ENCODE peak calls at places on chromosomes 13 and 19, in five cellular contexts. F, H, R, U and W are unnamed samples.

GRCh38 chr13:93060144-93060543 is 166.5 kb upstream of the GPC6 start:
- DNase-seq in H (no peak), U (no peak), F (no peak), R (no peak), W (no peak)

GRCh38 chr19:48196933-48197665 is 26.6 kb downstream of the ZSWIM9 start:
- DNase-seq in R (no peak), U (no peak), F (no peak), H (no peak), W (no peak)

GRCh38 chr13:51998723-51999471 is 12.4 kb downstream of the ATP7B start:
- DNase-seq in U (no peak), H (no peak), R (no peak), F (no peak), W (no peak)

GRCh38 chr13:32587014-32587773 is 942 bp downstream of the PDS5B start:
- DNase-seq in U (peak), H (no peak), R (no peak), F (peak), W (peak)

GRCh38 chr19:55535579-55536350 is 1.2 kb downstream of the SBK2 start:
- DNase-seq in R (no peak), F (no peak), U (no peak), H (no peak), W (no peak)

GRCh38 chr19:1112254-1113208 is 8.7 kb downstream of the GPX4 start:
- DNase-seq in H (no peak), F (no peak), R (no peak), U (no peak), W (no peak)

GRCh38 chr19:49636230-49636932 is 3.6 kb downstream of the RRAS start:
- DNase-seq in F (no peak), H (no peak), R (no peak), U (no peak), W (no peak)

GRCh38 chr13:77509221-77509620 is 26.3 kb upstream of the SCEL start:
- DNase-seq in R (no peak), H (no peak), F (no peak), U (no peak), W (no peak)

GRCh38 chr13:34522818-34523217 is 419.3 kb upstream of the NBEA start:
- DNase-seq in R (no peak), U (no peak), H (no peak), F (no peak), W (no peak)

GRCh38 chr13:67138937-67139336 is 91.2 kb downstream of the PCDH9 start:
- DNase-seq in H (no peak), F (no peak), R (no peak), U (no peak), W (no peak)

GRCh38 chr19:10568444-10568825 is 344 bp downstream of the CDKN2D start:
- DNase-seq in F (no peak), U (peak), R (no peak), H (no peak), W (peak)

GRCh38 chr13:31965361-31966066 is 66.1 kb upstream of the FRY start:
- DNase-seq in U (no peak), R (no peak), F (no peak), H (no peak), W (no peak)

GRCh38 chr13:102870677-102871415 is 25.0 kb downstream of the ERCC5 start:
- DNase-seq in U (peak), H (no peak), R (no peak), F (peak), W (peak)

GRCh38 chr13:33262069-33262487 is 23.5 kb downstream of the STARD13 start:
- DNase-seq in R (no peak), H (no peak), U (no peak), F (no peak), W (no peak)

GRCh38 chr13:50629497-50629896 is 214.0 kb downstream of the DLEU7 start:
- DNase-seq in H (no peak), R (no peak), F (no peak), U (no peak), W (no peak)

GRCh38 chr19:38975214-38975860 is at the start of gene FBXO17:
- DNase-seq in R (no peak), F (no peak), U (no peak), H (no peak), W (no peak)

GRCh38 chr13:111006508-111007031 is 91.7 kb upstream of the ANKRD10 start:
- DNase-seq in H (peak), R (no peak), F (no peak), U (no peak), W (no peak)

GRCh38 chr19:6318772-6319171 is 14.6 kb downstream of the ACER1 start:
- DNase-seq in R (no peak), F (no peak), U (peak), H (no peak), W (no peak)

GRCh38 chr19:13228561-13228960 is 78.3 kb downstream of the IER2 start:
- DNase-seq in F (no peak), H (no peak), R (no peak), U (no peak), W (no peak)

GRCh38 chr19:12944064-12944674 is 1.5 kb upstream of the RAD23A start:
- DNase-seq in F (no peak), U (no peak), H (no peak), R (no peak), W (no peak)

GRCh38 chr19:5235458-5236219 is 105.0 kb downstream of the PTPRS start:
- DNase-seq in F (no peak), R (no peak), U (no peak), H (no peak), W (no peak)

GRCh38 chr19:35433448-35433847 is 14.6 kb upstream of the FFAR2 start:
- DNase-seq in R (no peak), U (no peak), F (no peak), H (no peak), W (no peak)